ENCODE peak calls at places on chromosomes 4 and X, in ten cellular contexts. L, H, E, B, G, U, D, N, Z and Y are unnamed samples.

GRCh38 chr4:24032371-24032989 is 142.6 kb upstream of the PPARGC1A start:
- DNase-seq in L (peak), H (no peak), E (no peak), B (no peak), G (no peak), U (no peak), D (no peak), N (no peak), Z (no peak), Y (no peak)

GRCh38 chrX:54288989-54289388 is 68.9 kb downstream of the WNK3 start:
- DNase-seq in L (no peak), H (no peak), E (no peak), B (no peak), G (no peak), U (no peak), D (no peak), N (no peak), Z (no peak), Y (no peak)

GRCh38 chrX:23503835-23504539 is 163.3 kb upstream of the PRDX4 start:
- DNase-seq in L (peak), H (no peak), E (peak), B (peak), G (no peak), U (peak), D (no peak), N (peak), Z (no peak), Y (peak)

GRCh38 chr4:89528525-89529133 is 221.0 kb upstream of the GPRIN3 start:
- DNase-seq in L (no peak), H (no peak), E (no peak), B (no peak), G (no peak), U (no peak), D (no peak), N (no peak), Z (no peak), Y (no peak)

GRCh38 chr4:150302553-150302952 is 224.3 kb downstream of the DCLK2 start:
- DNase-seq in L (no peak), H (no peak), E (no peak), B (peak), G (peak), U (no peak), D (no peak), N (peak), Z (no peak), Y (peak)

GRCh38 chr4:5341151-5341925 is 290.1 kb downstream of the STK32B start:
- DNase-seq in L (no peak), H (no peak), E (no peak), B (no peak), G (no peak), U (no peak), D (no peak), N (no peak), Z (no peak), Y (no peak)

GRCh38 chr4:6134612-6135220 is 65.6 kb downstream of the JAKMIP1 start:
- DNase-seq in L (no peak), H (no peak), E (no peak), B (peak), G (peak), U (no peak), D (no peak), N (no peak), Z (no peak), Y (peak)

GRCh38 chr4:88746186-88746585 is 48.6 kb upstream of the NAP1L5 start:
- DNase-seq in L (no peak), H (no peak), E (no peak), B (no peak), G (no peak), U (no peak), D (no peak), N (no peak), Z (no peak), Y (no peak)

GRCh38 chrX:17374619-17375360 is at the start of gene NHS:
- DNase-seq in L (peak), H (peak), E (peak), B (peak), G (peak), U (peak), D (peak), N (peak), Z (peak), Y (peak)

GRCh38 chr4:56149601-56150000 is 200.9 kb downstream of the CEP135 start:
- DNase-seq in L (no peak), H (no peak), E (no peak), B (no peak), G (no peak), U (no peak), D (no peak), N (no peak), Z (no peak), Y (no peak)

GRCh38 chr4:30718021-30718888 is 1.9 kb upstream of the PCDH7 start:
- DNase-seq in L (peak), H (peak), E (peak), B (peak), G (no peak), U (no peak), D (peak), N (no peak), Z (peak), Y (peak)

GRCh38 chr4:51865717-51866116 is 22.8 kb downstream of the DCUN1D4 start:
- DNase-seq in L (no peak), H (no peak), E (no peak), B (no peak), G (no peak), U (no peak), D (no peak), N (no peak), Z (no peak), Y (no peak)

GRCh38 chr4:51867689-51868448 is 24.9 kb downstream of the DCUN1D4 start:
- DNase-seq in L (no peak), H (no peak), E (no peak), B (no peak), G (no peak), U (no peak), D (no peak), N (no peak), Z (peak), Y (no peak)

GRCh38 chr4:51870441-51871188 is 27.7 kb downstream of the DCUN1D4 start:
- DNase-seq in L (no peak), H (no peak), E (no peak), B (no peak), G (no peak), U (no peak), D (no peak), N (no peak), Z (no peak), Y (no peak)

GRCh38 chr4:51868449-51868847 is 25.5 kb downstream of the DCUN1D4 start:
- DNase-seq in L (no peak), H (no peak), E (no peak), B (no peak), G (no peak), U (no peak), D (no peak), N (no peak), Z (no peak), Y (no peak)

GRCh38 chr4:51866835-51867234 is 23.9 kb downstream of the DCUN1D4 start:
- DNase-seq in L (no peak), H (no peak), E (peak), B (no peak), G (no peak), U (no peak), D (no peak), N (no peak), Z (peak), Y (peak)
- H3K27ac ChIP-seq in L (no peak), H (no peak), E (no peak), B (no peak), G (no peak), U (no peak), D (no peak), N (no peak), Z (no peak), Y (no peak)

GRCh38 chrX:123083924-123084323 is 100.2 kb upstream of the GRIA3 start:
- DNase-seq in L (no peak), H (no peak), E (no peak), B (no peak), G (no peak), U (no peak), D (no peak), N (no peak), Z (no peak), Y (no peak)
- TF ChIP-seq POLR2A in L (no peak), H (no peak), E (no peak), B (no peak), G (no peak), U (no peak), D (no peak), N (no peak), Z (no peak), Y (no peak)

GRCh38 chr4:14871676-14872430 is 130.4 kb upstream of the CPEB2 start:
- DNase-seq in L (peak), H (no peak), E (no peak), B (no peak), G (no peak), U (no peak), D (no peak), N (peak), Z (no peak), Y (no peak)
- TF ChIP-seq CTCF in L (peak), H (no peak), E (peak), B (no peak), G (peak), U (no peak), D (no peak), N (peak), Z (peak), Y (no peak)

DNA sequence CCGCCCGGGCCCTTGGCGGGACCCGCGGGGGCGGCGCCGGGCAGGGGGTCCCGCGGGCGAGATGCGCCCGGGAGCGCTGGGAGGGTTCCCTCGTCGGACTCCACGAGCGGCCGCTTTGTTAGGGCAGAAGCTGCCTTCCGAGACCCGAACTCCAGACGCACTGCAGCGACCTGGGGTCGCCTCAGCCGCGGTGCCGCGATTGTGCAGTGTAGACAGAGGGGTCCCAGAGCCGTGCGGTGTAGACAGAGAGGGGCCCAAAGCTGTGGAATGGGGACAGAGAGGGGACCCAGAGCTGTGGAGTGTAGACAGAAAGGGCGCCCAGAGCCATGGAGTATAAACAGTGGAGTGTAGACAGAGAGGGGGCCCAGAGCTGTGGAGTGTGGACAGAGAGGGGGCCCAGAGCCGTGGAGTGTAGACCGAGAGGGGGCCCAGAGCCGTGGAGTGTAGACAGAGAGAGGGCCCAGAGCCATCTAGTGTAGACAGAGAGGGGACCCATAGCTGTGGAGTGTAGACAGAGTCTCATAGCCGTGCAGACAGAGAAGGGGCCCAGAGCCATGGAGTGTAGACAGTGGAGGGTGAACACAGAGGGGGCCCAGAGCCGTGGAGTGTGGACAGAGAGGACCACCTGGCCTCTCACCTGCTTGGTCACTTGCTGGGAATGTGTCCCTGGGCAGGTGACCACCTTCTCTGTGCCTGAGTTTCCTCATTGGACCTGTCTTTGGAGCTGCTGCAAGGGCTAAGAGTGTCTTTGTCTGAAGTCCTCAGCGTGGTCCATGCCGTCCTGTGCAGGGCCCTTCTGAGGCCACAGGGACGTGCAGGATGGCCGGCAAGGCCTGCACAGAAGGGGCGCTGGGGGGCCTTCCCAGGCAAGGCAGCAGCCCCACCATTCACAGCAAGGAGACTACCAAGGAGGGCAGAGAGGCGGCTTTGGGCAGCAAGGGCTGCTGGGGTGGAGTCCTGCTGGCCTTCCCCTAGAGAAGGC is 880 bp downstream of the RGS12 start:
- DNase-seq in L (peak), H (no peak), E (no peak), B (no peak), G (no peak), U (no peak), D (peak), N (no peak), Z (no peak), Y (no peak)
- H3K27ac ChIP-seq in L (peak), H (peak), E (peak), B (peak), G (peak), U (peak), D (peak), N (peak), Z (peak), Y (peak)

GRCh38 chr4:154590329-154591006 is at the start of gene FGA:
- DNase-seq in L (no peak), H (no peak), E (no peak), B (peak), G (no peak), U (no peak), D (no peak), N (peak), Z (no peak), Y (no peak)
- TF ChIP-seq POLR2A in L (no peak), H (no peak), E (no peak), B (no peak), G (no peak), U (no peak), D (no peak), N (no peak), Z (no peak), Y (no peak)

GRCh38 chrX:18649498-18649951 is 22.4 kb downstream of the RS1 start:
- DNase-seq in L (no peak), H (no peak), E (no peak), B (no peak), G (no peak), U (no peak), D (no peak), N (no peak), Z (peak), Y (no peak)
- TF ChIP-seq CTCF in L (no peak), H (no peak), E (no peak), B (no peak), G (no peak), U (no peak), D (no peak), N (no peak), Z (no peak), Y (no peak)

GRCh38 chr4:8205749-8206611 is 6.9 kb downstream of the SH3TC1 start:
- DNase-seq in L (no peak), H (no peak), E (no peak), B (no peak), G (no peak), U (no peak), D (no peak), N (no peak), Z (peak), Y (no peak)
- H3K27ac ChIP-seq in L (no peak), H (no peak), E (no peak), B (peak), G (no peak), U (no peak), D (no peak), N (no peak), Z (no peak), Y (no peak)